ENCODE peak calls at places on chromosomes 1 and 21, in five cellular contexts. M, S, O, V and L are unnamed samples.
A peak's percentile ranks its signal among the peaks of the same experiment; 100 is the strongest.

GRCh38 chr1:39105841-39106765 is 80.0 kb downstream of the NDUFS5 start:
- DNase-seq in M (no peak), S (no peak), O (peak; percentile 33), V (peak; percentile 48), L (no peak)

GRCh38 chr1:167467126-167467725 is 51.1 kb downstream of the CD247 start:
- DNase-seq in M (no peak), S (no peak), O (no peak), V (no peak), L (no peak)

GRCh38 chr1:67814121-67814772 is 19.0 kb downstream of the GNG12 start:
- DNase-seq in M (no peak), S (no peak), O (no peak), V (no peak), L (no peak)

GRCh38 chr1:39335278-39335677 is 130.8 kb downstream of the MACF1 start:
- DNase-seq in M (no peak), S (no peak), O (no peak), V (no peak), L (no peak)

GRCh38 chr1:30388386-30388785 is 335.0 kb downstream of the MATN1 start:
- DNase-seq in M (no peak), S (no peak), O (no peak), V (no peak), L (no peak)

GRCh38 chr1:234186037-234186688 is 187.1 kb upstream of the COA6 start:
- DNase-seq in M (no peak), S (no peak), O (no peak), V (no peak), L (no peak)

GRCh38 chr1:183840140-183840539 is 35.2 kb downstream of the RGL1 start:
- DNase-seq in M (no peak), S (no peak), O (no peak), V (no peak), L (no peak)

GRCh38 chr1:180528868-180529470 is 26.6 kb upstream of the ACBD6 start:
- DNase-seq in M (no peak), S (no peak), O (no peak), V (no peak), L (no peak)

GRCh38 chr1:99069146-99069545 is 64.5 kb upstream of the PLPPR5 start:
- DNase-seq in M (no peak), S (no peak), O (no peak), V (no peak), L (no peak)

GRCh38 chr1:6927626-6928025 is 142.4 kb downstream of the CAMTA1 start:
- DNase-seq in M (no peak), S (no peak), O (no peak), V (no peak), L (no peak)

GRCh38 chr1:30834249-30834648 is 74.3 kb downstream of the SDC3 start:
- DNase-seq in M (no peak), S (no peak), O (no peak), V (no peak), L (no peak)

GRCh38 chr1:1376551-1377226 is 1.7 kb upstream of the AURKAIP1 start:
- DNase-seq in M (no peak), S (no peak), O (no peak), V (no peak), L (no peak)

GRCh38 chr1:150976401-150976821 is 1.8 kb upstream of the CERS2 start:
- DNase-seq in M (no peak), S (no peak), O (no peak), V (no peak), L (no peak)

GRCh38 chr1:18608534-18608933 is 22.1 kb upstream of the PAX7 start:
- DNase-seq in M (no peak), S (no peak), O (no peak), V (no peak), L (no peak)

GRCh38 chr1:224399887-224400286 is 34.7 kb downstream of the WDR26 start:
- DNase-seq in M (no peak), S (no peak), O (no peak), V (no peak), L (no peak)

GRCh38 chr1:206050655-206051235 is 2.2 kb upstream of the RHEX start:
- DNase-seq in M (no peak), S (no peak), O (no peak), V (no peak), L (peak; percentile 19)

GRCh38 chr1:236608930-236609726 is 4.8 kb upstream of the HEATR1 start:
- DNase-seq in M (no peak), S (no peak), O (peak; percentile 67), V (peak; percentile 73), L (no peak)

GRCh38 chr1:212683357-212683722 is 16.3 kb downstream of the BATF3 start:
- DNase-seq in M (no peak), S (no peak), O (no peak), V (no peak), L (no peak)

GRCh38 chr21:44871576-44872265 is 1.8 kb downstream of the PTTG1IP start:
- DNase-seq in M (no peak), S (no peak), O (no peak), V (no peak), L (no peak)

GRCh38 chr1:117623141-117623540 is 17.3 kb downstream of the TENT5C start:
- DNase-seq in M (no peak), S (no peak), O (no peak), V (no peak), L (no peak)

GRCh38 chr1:164703971-164704411 is 145.0 kb downstream of the PBX1 start:
- DNase-seq in M (no peak), S (no peak), O (no peak), V (no peak), L (no peak)

GRCh38 chr1:41361495-41362356 is 492 bp downstream of the FOXO6 start:
- DNase-seq in M (no peak), S (no peak), O (no peak), V (peak; percentile 55), L (no peak)

GRCh38 chr1:192342842-192343241 is 26.1 kb downstream of the RGS21 start:
- DNase-seq in M (no peak), S (no peak), O (no peak), V (no peak), L (no peak)

GRCh38 chr1:179706339-179706941 is 36.7 kb upstream of the FAM163A start:
- DNase-seq in M (no peak), S (peak; percentile 34), O (peak; percentile 41), V (peak; percentile 72), L (no peak)

GRCh38 chr1:87508247-87508646 is 179.6 kb downstream of the LMO4 start:
- DNase-seq in M (no peak), S (no peak), O (no peak), V (no peak), L (no peak)

GRCh38 chr1:223731076-223731770 is 18.9 kb downstream of the CAPN2 start:
- DNase-seq in M (no peak), S (no peak), O (no peak), V (no peak), L (no peak)

GRCh38 chr1:60906039-60906438 is 176.3 kb upstream of the NFIA start:
- DNase-seq in M (no peak), S (no peak), O (no peak), V (no peak), L (no peak)

GRCh38 chr1:100769906-100770646 is 50.5 kb downstream of the VCAM1 start:
- DNase-seq in M (no peak), S (no peak), O (no peak), V (no peak), L (no peak)

GRCh38 chr1:203075249-203076030 is 10.4 kb downstream of the MYOG start:
- DNase-seq in M (no peak), S (no peak), O (no peak), V (peak; percentile 39), L (no peak)

GRCh38 chr1:201883786-201884185 is 4.9 kb upstream of the SHISA4 start:
- DNase-seq in M (no peak), S (no peak), O (no peak), V (no peak), L (no peak)

GRCh38 chr1:228735871-228736586 is 750 bp downstream of the RHOU start:
- DNase-seq in M (no peak), S (no peak), O (peak; percentile 45), V (peak; percentile 49), L (no peak)

GRCh38 chr1:247448107-247448778 is 9.7 kb downstream of the OR2B11 start:
- DNase-seq in M (no peak), S (no peak), O (peak; percentile 24), V (peak; percentile 39), L (no peak)